ENCODE peak calls at places on chromosomes 13 and 19, in four cellular contexts. N is breast epithelium, X is A549, U is IMR-90. A is an unnamed sample.

GRCh38 chr13:102012299-102013293 is 389.3 kb downstream of the FGF14 start:
- DNase-seq in N (no peak), X (no peak), U (no peak), A (no peak)

GRCh38 chr19:19546751-19547162 is 8.7 kb downstream of the CILP2 start:
- DNase-seq in U (no peak), X (no peak), N (no peak), A (no peak)

GRCh38 chr13:45316210-45316799 is 24.7 kb downstream of the TPT1 start:
- DNase-seq in X (peak; percentile 35), N (no peak), U (no peak), A (no peak)

GRCh38 chr13:113405481-113406300 is 41.8 kb upstream of the GRTP1 start:
- DNase-seq in N (no peak), U (no peak), X (no peak), A (no peak)

GRCh38 chr19:10767726-10768125 is 49.8 kb downstream of the DNM2 start:
- DNase-seq in U (no peak), N (no peak), X (no peak), A (no peak)

GRCh38 chr13:73335226-73335625 is 276.4 kb downstream of the KLF5 start:
- DNase-seq in U (peak; percentile 65), X (peak; percentile 45), N (no peak), A (no peak)

GRCh38 chr19:55178781-55179569 is 1.1 kb downstream of the SYT5 start:
- DNase-seq in U (peak; percentile 77), X (peak; percentile 91), N (no peak), A (no peak)

GRCh38 chr19:45772130-45772880 is 3.3 kb upstream of the SIX5 start:
- DNase-seq in X (no peak), N (no peak), U (no peak), A (no peak)

GRCh38 chr19:10145031-10145430 is 25.3 kb upstream of the EIF3G start:
- DNase-seq in N (no peak), U (no peak), X (no peak), A (no peak)

GRCh38 chr13:82878536-82878935 is 1003.7 kb downstream of the SLITRK1 start:
- DNase-seq in N (no peak), U (no peak), X (no peak), A (no peak)

GRCh38 chr13:32267836-32268439 is 47.2 kb downstream of the ZAR1L start:
- DNase-seq in X (no peak), U (no peak), N (no peak), A (peak; percentile 68)

GRCh38 chr19:50319156-50319555 is 10.0 kb downstream of the KCNC3 start:
- DNase-seq in N (no peak), U (no peak), X (no peak), A (no peak)

GRCh38 chr13:89925107-89925506 is 1422.4 kb upstream of the MIR17HG start:
- DNase-seq in U (peak; percentile 2), N (no peak), X (no peak), A (peak; percentile 31)

GRCh38 chr19:15379996-15380647 is 535 bp upstream of the AKAP8 start:
- DNase-seq in X (peak; percentile 35), N (peak; percentile 67), U (peak; percentile 11), A (peak; percentile 63)

GRCh38 chr19:15199219-15199651 is 1.6 kb downstream of the NOTCH3 start:
- DNase-seq in U (no peak), X (no peak), N (no peak), A (no peak)

DNA sequence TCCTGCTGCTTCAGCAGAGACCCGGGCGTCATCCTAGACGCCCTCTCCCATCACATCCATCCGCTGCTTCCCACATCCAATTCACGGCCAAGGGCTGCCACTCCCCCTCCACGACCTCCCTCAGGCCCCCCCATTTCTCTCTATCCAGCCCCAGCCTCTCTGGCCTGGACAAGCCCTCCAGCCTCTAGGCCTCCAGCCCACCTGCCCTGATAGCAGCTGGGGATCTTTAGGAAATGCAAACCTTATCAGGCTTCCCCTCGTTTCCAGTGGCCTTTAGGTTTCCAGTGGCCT is 51.6 kb downstream of the PEPD start:
- DNase-seq in X (no peak), U (no peak), N (no peak), A (no peak)
- H3K27ac ChIP-seq in X (no peak overlapping the region), U (no peak overlapping the region), N (no peak overlapping the region), A (no peak overlapping the region)

DNA sequence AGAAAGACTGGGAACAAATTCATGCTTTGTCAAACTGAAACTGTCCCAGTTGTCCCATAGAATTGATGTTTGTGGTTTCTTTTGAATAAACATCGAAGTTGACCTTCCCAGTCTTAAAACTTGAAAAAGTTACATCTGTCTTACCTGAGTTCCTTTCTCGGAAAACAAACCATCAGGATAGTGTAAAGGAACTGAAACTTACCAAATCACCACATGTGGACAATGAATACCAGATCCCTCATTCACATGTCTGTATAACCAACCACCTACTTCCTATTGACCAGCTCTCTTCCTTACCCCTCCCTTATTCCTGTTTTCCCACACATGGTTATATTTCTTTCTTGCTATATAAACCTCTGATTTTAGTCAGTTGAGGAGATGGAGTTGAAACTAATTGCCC is 791.7 kb upstream of the PCDH20 start:
- DNase-seq in U (no peak), X (no peak), N (no peak), A (no peak)
- H3K4me3 ChIP-seq in U (no peak overlapping the region), X (no peak overlapping the region), N (no peak overlapping the region), A (no peak overlapping the region)

DNA sequence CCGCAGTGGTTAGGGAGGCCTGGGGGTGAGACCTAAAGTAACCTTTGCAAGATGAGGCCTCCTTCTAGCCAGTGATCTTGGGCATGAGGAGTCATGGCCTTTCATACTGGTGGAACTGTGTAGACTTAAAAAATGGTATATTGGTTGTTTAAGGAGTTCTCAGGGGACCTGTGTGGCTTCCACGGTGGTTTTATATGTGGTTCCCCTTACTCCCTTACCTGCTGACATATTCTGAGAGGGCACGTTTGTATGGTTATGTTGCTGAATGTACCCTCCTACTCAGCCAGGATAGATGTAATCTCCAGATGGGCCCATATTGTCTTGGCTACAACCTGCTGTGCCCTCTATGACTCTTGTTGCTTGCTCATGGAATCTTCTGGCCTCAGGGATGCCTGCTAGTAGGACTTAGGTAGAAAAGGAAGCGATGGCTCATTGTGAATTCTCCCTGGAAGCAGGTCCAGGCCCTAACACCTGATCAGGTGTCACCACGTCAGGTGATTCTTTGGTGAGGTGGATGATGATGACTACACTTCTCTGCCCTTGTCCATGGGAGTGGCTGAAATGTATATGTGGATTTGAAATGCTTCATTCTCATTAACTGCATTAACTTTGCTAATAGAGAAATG is 1.8 kb downstream of the ZNF460 start:
- DNase-seq in X (no peak), N (no peak), U (no peak), A (no peak)
- H3K27ac ChIP-seq in X (no peak overlapping the region), N (peak overlapping the region; percentile 8), U (no peak overlapping the region), A (no peak overlapping the region)

DNA sequence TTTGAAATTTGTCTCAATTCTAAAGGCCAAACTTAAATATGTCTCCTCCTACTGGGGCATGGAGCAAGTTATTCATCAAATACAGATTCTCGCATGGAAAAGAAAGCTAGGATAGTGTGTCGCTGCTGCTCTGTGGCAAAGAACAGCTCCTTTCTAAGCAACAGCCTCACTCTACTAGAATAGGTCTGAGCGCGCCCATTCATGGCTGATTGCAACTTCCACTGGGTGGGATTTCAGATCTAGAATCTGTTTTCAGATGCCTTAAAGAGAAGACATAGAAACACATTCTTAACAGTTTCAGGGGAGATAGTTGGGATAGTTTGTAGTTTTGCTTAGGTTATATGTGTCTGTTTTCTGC is 2.4 kb downstream of the RGCC start:
- DNase-seq in U (no peak), N (no peak), X (no peak), A (no peak)
- H3K4me3 ChIP-seq in U (peak overlapping the region; percentile 81), N (peak overlapping the region; percentile 79), X (no peak overlapping the region), A (no peak overlapping the region)

DNA sequence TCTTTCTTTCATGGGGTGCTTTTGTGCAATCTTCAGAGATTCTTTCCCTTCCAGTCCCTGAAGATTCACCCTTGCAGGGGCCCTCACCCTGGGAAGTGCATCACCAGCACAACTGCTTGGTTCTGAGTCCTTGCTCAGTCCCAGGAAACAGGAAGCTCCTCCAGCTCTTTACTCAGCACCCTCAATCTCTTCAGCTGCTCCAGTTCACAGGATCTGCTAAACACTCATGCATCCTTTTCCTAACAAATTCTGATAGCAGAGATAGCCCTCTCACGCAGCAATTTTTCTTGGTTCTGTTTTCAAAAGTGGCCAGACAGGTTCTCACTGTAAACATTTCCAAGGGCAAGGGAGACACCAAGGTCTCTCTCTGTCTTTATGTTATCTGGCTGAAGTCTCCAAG is 823.1 kb downstream of the LIG4 start:
- DNase-seq in U (no peak), X (no peak), N (no peak), A (no peak)
- H3K27ac ChIP-seq in U (no peak overlapping the region), X (no peak overlapping the region), N (no peak overlapping the region), A (no peak overlapping the region)